ENCODE peak calls at places on chromosomes 6 and 20, in four cellular contexts. W is HCT116, Z is HepG2, X is K562. B is an unnamed sample.

GRCh38 chr20:4283011-4283410 is 267.7 kb upstream of the RNF24 start:
- DNase-seq in W (no peak), Z (no peak), X (no peak), B (no peak)

GRCh38 chr20:13231031-13231752 is 10.1 kb downstream of the ISM1 start:
- DNase-seq in W (no peak), Z (no peak), X (no peak), B (no peak)

GRCh38 chr6:45132059-45132458 is 196.1 kb upstream of the RUNX2 start:
- DNase-seq in W (no peak), Z (no peak), X (no peak), B (no peak)

GRCh38 chr6:85008311-85009015 is 244.1 kb upstream of the TBX18 start:
- DNase-seq in W (no peak), Z (no peak), X (no peak), B (no peak)

GRCh38 chr6:104940881-104941693 is 15.8 kb upstream of the LIN28B start:
- DNase-seq in W (no peak), Z (peak), X (peak), B (peak)

GRCh38 chr6:169556758-169557505 is 144.9 kb downstream of the WDR27 start:
- DNase-seq in W (no peak), Z (no peak), X (no peak), B (no peak)

GRCh38 chr20:8335059-8335458 is 203.0 kb downstream of the PLCB1 start:
- DNase-seq in W (no peak), Z (peak), X (no peak), B (no peak)

GRCh38 chr6:81683928-81684327 is 68.6 kb downstream of the TENT5A start:
- DNase-seq in W (no peak), Z (no peak), X (no peak), B (no peak)

GRCh38 chr6:31197559-31198305 is 27.2 kb upstream of the POU5F1 start:
- DNase-seq in W (peak), Z (peak), X (peak), B (peak)

GRCh38 chr6:156167289-156168076 is 609.7 kb upstream of the ARID1B start:
- DNase-seq in W (no peak), Z (no peak), X (no peak), B (no peak)

GRCh38 chr6:75424610-75425548 is 68.7 kb downstream of the FILIP1 start:
- DNase-seq in W (no peak), Z (no peak), X (no peak), B (no peak)

GRCh38 chr6:13873288-13874190 is 51.2 kb upstream of the RNF182 start:
- DNase-seq in W (peak), Z (peak), X (peak), B (peak)

GRCh38 chr6:1412908-1413307 is 23.5 kb downstream of the FOXF2 start:
- DNase-seq in W (no peak), Z (no peak), X (no peak), B (no peak)

GRCh38 chr6:85594197-85594930 is 706 bp upstream of the SNX14 start:
- DNase-seq in W (no peak), Z (no peak), X (no peak), B (no peak)

GRCh38 chr6:116159782-116160524 is 34.0 kb upstream of the COL10A1 start:
- DNase-seq in W (no peak), Z (no peak), X (no peak), B (no peak)

GRCh38 chr20:44616604-44616964 is 34.2 kb downstream of the PKIG start:
- DNase-seq in W (no peak), Z (no peak), X (peak), B (peak)

GRCh38 chr6:76861403-76861802 is 601.9 kb downstream of the HTR1B start:
- DNase-seq in W (peak), Z (peak), X (no peak), B (peak)

GRCh38 chr20:50675671-50676376 is 15.5 kb downstream of the RIPOR3 start:
- DNase-seq in W (no peak), Z (peak), X (no peak), B (no peak)

GRCh38 chr20:17480696-17481095 is 50.5 kb downstream of the BFSP1 start:
- DNase-seq in W (no peak), Z (no peak), X (no peak), B (no peak)

GRCh38 chr6:20038385-20038784 is 173.9 kb downstream of the MBOAT1 start:
- DNase-seq in W (no peak), Z (no peak), X (no peak), B (no peak)

GRCh38 chr6:44662461-44663121 is 275.1 kb downstream of the CDC5L start:
- DNase-seq in W (no peak), Z (peak), X (no peak), B (peak)

GRCh38 chr20:40754372-40754943 is 65.4 kb upstream of the MAFB start:
- DNase-seq in W (no peak), Z (no peak), X (no peak), B (no peak)

GRCh38 chr20:17617868-17618672 is 48.2 kb downstream of the DSTN start:
- DNase-seq in W (no peak), Z (no peak), X (no peak), B (no peak)

GRCh38 chr6:118012944-118013343 is 105.9 kb downstream of the SLC35F1 start:
- DNase-seq in W (no peak), Z (peak), X (no peak), B (no peak)

GRCh38 chr20:46027245-46027853 is 1.7 kb upstream of the SLC12A5 start:
- DNase-seq in W (no peak), Z (peak), X (peak), B (no peak)

GRCh38 chr6:18260448-18261106 is 3.8 kb downstream of the DEK start:
- DNase-seq in W (no peak), Z (peak), X (no peak), B (no peak)

GRCh38 chr6:13794184-13794583 is 20.2 kb downstream of the MCUR1 start:
- DNase-seq in W (no peak), Z (no peak), X (peak), B (no peak)

GRCh38 chr20:20174089-20174835 is 121.9 kb downstream of the CFAP61 start:
- DNase-seq in W (no peak), Z (no peak), X (no peak), B (no peak)

GRCh38 chr20:31680286-31681127 is 42.2 kb downstream of the BCL2L1 start:
- DNase-seq in W (no peak), Z (no peak), X (no peak), B (no peak)

GRCh38 chr20:43942661-43943285 is 28.1 kb downstream of the TOX2 start:
- DNase-seq in W (peak), Z (no peak), X (no peak), B (no peak)

GRCh38 chr6:53424300-53424699 is 75.5 kb upstream of the ELOVL5 start:
- DNase-seq in W (no peak), Z (no peak), X (no peak), B (no peak)

GRCh38 chr20:16944753-16945152 is 196.6 kb downstream of the OTOR start:
- DNase-seq in W (no peak), Z (no peak), X (no peak), B (no peak)

GRCh38 chr6:157096522-157096921 is 226.8 kb downstream of the TMEM242 start:
- DNase-seq in W (no peak), Z (peak), X (no peak), B (no peak)

GRCh38 chr20:22245139-22245538 is 339.2 kb downstream of the FOXA2 start:
- DNase-seq in W (no peak), Z (peak), X (no peak), B (no peak)

GRCh38 chr6:169624785-169625184 is 77.0 kb downstream of the WDR27 start:
- DNase-seq in W (no peak), Z (no peak), X (no peak), B (no peak)

GRCh38 chr6:4560225-4561077 is 215.8 kb upstream of the CDYL start:
- DNase-seq in W (no peak), Z (no peak), X (no peak), B (no peak)

GRCh38 chr6:70312165-70312564 is 9.3 kb upstream of the COL9A1 start:
- DNase-seq in W (peak), Z (peak), X (no peak), B (no peak)
- TF ChIP-seq FOSL1 in W (no peak), Z (no peak), X (peak), B (no peak)

GRCh38 chr6:34928695-34929094 is 39.6 kb downstream of the ANKS1A start:
- DNase-seq in W (no peak), Z (no peak), X (no peak), B (no peak)

GRCh38 chr6:34928220-34928619 is 39.2 kb downstream of the ANKS1A start:
- DNase-seq in W (no peak), Z (no peak), X (no peak), B (no peak)

GRCh38 chr6:34929241-34929978 is 40.4 kb downstream of the ANKS1A start:
- DNase-seq in W (no peak), Z (no peak), X (no peak), B (no peak)

GRCh38 chr6:34924831-34925613 is 36.0 kb downstream of the ANKS1A start:
- DNase-seq in W (no peak), Z (no peak), X (no peak), B (no peak)

DNA sequence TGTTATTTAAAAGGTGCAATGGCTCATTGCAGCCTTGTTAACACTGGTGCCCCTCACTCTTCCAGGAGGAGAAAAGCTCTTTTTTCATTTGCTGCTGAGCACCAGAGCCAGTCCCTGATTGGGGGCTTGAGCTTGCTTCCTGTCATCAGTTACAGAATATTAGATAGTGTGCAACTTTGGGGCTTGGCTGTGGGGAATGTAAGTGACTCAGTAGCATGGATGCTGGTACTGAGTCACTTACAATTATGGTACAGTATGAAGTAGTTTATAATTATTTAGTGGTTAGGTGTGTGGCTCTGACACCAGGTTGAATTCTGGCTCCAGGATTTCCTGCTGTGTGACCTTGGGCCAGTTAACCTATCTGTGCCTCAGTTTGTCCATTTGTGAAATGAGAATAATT is 37.6 kb downstream of the ANKS1A start:
- DNase-seq in W (no peak), Z (no peak), X (no peak), B (no peak)
- TF ChIP-seq FOSL1 in W (no peak), Z (no peak), X (no peak), B (no peak)

GRCh38 chr6:79510707-79511106 is 26.5 kb downstream of the LCA5 start:
- DNase-seq in W (no peak), Z (no peak), X (no peak), B (no peak)
- TF ChIP-seq FOSL1 in W (no peak), Z (no peak), X (no peak), B (no peak)

GRCh38 chr6:37699138-37699766 is 1.6 kb upstream of the MDGA1 start:
- DNase-seq in W (peak), Z (no peak), X (no peak), B (no peak)
- TF ChIP-seq FOSL1 in W (no peak), Z (no peak), X (no peak), B (no peak)

GRCh38 chr6:3377536-3378397 is 79.1 kb downstream of the SLC22A23 start:
- DNase-seq in W (no peak), Z (peak), X (no peak), B (no peak)
- TF ChIP-seq FOSL1 in W (no peak), Z (no peak), X (no peak), B (no peak)

B was measured in H1.